ENCODE peak calls at places on chromosomes 3 and 15, in seven cellular contexts. E, D, S, I, P, R and M are unnamed samples.

GRCh38 chr15:101504373-101504772 is 14.9 kb upstream of the PCSK6 start:
- DNase-seq in P (no peak), D (no peak), E (no peak), R (no peak), I (no peak), S (no peak), M (no peak)

GRCh38 chr3:139173372-139174108 is 128.8 kb upstream of the PRR23C start:
- DNase-seq in P (no peak), S (no peak), R (no peak), I (peak), D (no peak), E (no peak), M (no peak)

GRCh38 chr15:42691308-42691707 is 45.6 kb downstream of the CDAN1 start:
- DNase-seq in R (no peak), I (no peak), P (no peak), D (no peak), E (no peak), S (peak), M (no peak)

GRCh38 chr15:80804970-80805495 is 25.9 kb downstream of the CEMIP start:
- DNase-seq in P (no peak), D (no peak), E (no peak), S (no peak), R (peak), I (no peak), M (no peak)

GRCh38 chr3:176650478-176650877 is 546.8 kb downstream of the TBL1XR1 start:
- DNase-seq in D (no peak), I (no peak), S (peak), E (no peak), P (no peak), R (no peak), M (no peak)

GRCh38 chr3:128167973-128168674 is 14.8 kb downstream of the EEFSEC start:
- DNase-seq in E (peak), D (no peak), I (no peak), P (no peak), R (peak), S (peak), M (no peak)

GRCh38 chr3:179606534-179607085 is 2.0 kb downstream of the NDUFB5 start:
- DNase-seq in S (peak), I (no peak), E (no peak), D (no peak), R (no peak), P (no peak), M (no peak)

GRCh38 chr15:64182859-64183258 is 20.0 kb upstream of the PPIB start:
- DNase-seq in R (no peak), D (no peak), I (no peak), S (no peak), P (no peak), E (no peak), M (no peak)

GRCh38 chr3:23421811-23422510 is 218.8 kb downstream of the UBE2E2 start:
- DNase-seq in I (no peak), E (no peak), S (no peak), D (no peak), P (no peak), R (no peak), M (no peak)

GRCh38 chr15:99427668-99428361 is 138.0 kb upstream of the MEF2A start:
- DNase-seq in P (no peak), D (no peak), S (no peak), R (no peak), E (no peak), I (no peak), M (no peak)

GRCh38 chr15:81297147-81297572 is 26.8 kb downstream of the STARD5 start:
- DNase-seq in D (no peak), I (no peak), S (no peak), E (no peak), P (peak), R (no peak), M (no peak)

GRCh38 chr3:123802007-123802630 is 82.0 kb downstream of the MYLK start:
- DNase-seq in D (no peak), I (no peak), E (no peak), P (no peak), R (no peak), S (no peak), M (no peak)

GRCh38 chr3:143306419-143306818 is 186.8 kb downstream of the CHST2 start:
- DNase-seq in R (no peak), D (no peak), S (no peak), E (no peak), P (no peak), I (no peak), M (no peak)

GRCh38 chr15:84865074-84865569 is 19.3 kb upstream of the SLC28A1 start:
- DNase-seq in I (no peak), S (no peak), E (no peak), P (no peak), D (no peak), R (no peak), M (no peak)

GRCh38 chr15:74784854-74785715 is 3.2 kb downstream of the CSK start:
- DNase-seq in S (no peak), E (no peak), D (no peak), I (no peak), P (no peak), R (no peak), M (no peak)

GRCh38 chr3:50338989-50339388 is 1.6 kb downstream of the RASSF1 start:
- DNase-seq in D (no peak), R (no peak), P (no peak), E (no peak), I (no peak), S (peak), M (no peak)

GRCh38 chr15:71278989-71279756 is 163.9 kb downstream of the THSD4 start:
- DNase-seq in R (peak), I (no peak), D (peak), S (peak), P (no peak), E (no peak), M (no peak)

GRCh38 chr15:46735115-46735514 is 982.2 kb upstream of the SEMA6D start:
- DNase-seq in I (peak), S (no peak), D (no peak), P (no peak), R (no peak), E (no peak), M (no peak)

GRCh38 chr15:67064607-67065530 is 533 bp upstream of the SMAD3 start:
- DNase-seq in I (no peak), E (no peak), R (peak), S (no peak), D (no peak), P (no peak), M (peak)

GRCh38 chr3:24342275-24342674 is 152.4 kb downstream of the THRB start:
- DNase-seq in D (no peak), I (no peak), P (no peak), R (no peak), S (no peak), E (no peak), M (no peak)

GRCh38 chr3:142577701-142578308 is 728 bp downstream of the ATR start:
- DNase-seq in P (no peak), I (no peak), D (no peak), R (no peak), E (no peak), S (no peak), M (no peak)

GRCh38 chr3:178588593-178588992 is 52.4 kb downstream of the KCNMB2 start:
- DNase-seq in P (no peak), R (no peak), I (no peak), S (no peak), E (no peak), D (no peak), M (no peak)

GRCh38 chr3:28250999-28251398 is 9.6 kb downstream of the CMC1 start:
- DNase-seq in I (no peak), D (no peak), P (no peak), R (no peak), E (no peak), S (peak), M (no peak)

GRCh38 chr3:60594025-60594424 is 657.2 kb downstream of the FHIT start:
- DNase-seq in R (no peak), S (no peak), P (no peak), D (no peak), E (no peak), I (no peak), M (no peak)

GRCh38 chr3:144942501-144943197 is 971.0 kb downstream of the DIPK2A start:
- DNase-seq in E (no peak), D (no peak), S (no peak), P (no peak), I (no peak), R (no peak), M (no peak)

GRCh38 chr15:75884041-75884440 is 19.6 kb upstream of the FBXO22 start:
- DNase-seq in P (no peak), R (no peak), S (no peak), D (no peak), I (no peak), E (no peak), M (no peak)

GRCh38 chr15:25783607-25784131 is 79.5 kb downstream of the ATP10A start:
- DNase-seq in D (peak), P (no peak), S (peak), I (no peak), E (no peak), R (no peak), M (peak)

GRCh38 chr3:197466586-197467399 is 89.0 kb downstream of the BDH1 start:
- DNase-seq in R (no peak), P (no peak), E (peak), S (peak), D (peak), I (no peak), M (no peak)

GRCh38 chr3:112671930-112672715 is 31.2 kb upstream of the CCDC80 start:
- DNase-seq in I (no peak), P (no peak), E (no peak), R (no peak), S (no peak), D (no peak), M (no peak)

GRCh38 chr3:24495334-24495994 is 814 bp upstream of the THRB start:
- DNase-seq in R (peak), P (peak), I (no peak), E (peak), D (peak), S (no peak), M (peak)

GRCh38 chr3:132654190-132654589 is 5.4 kb downstream of the ACAD11 start:
- DNase-seq in D (no peak), I (no peak), E (no peak), S (no peak), P (no peak), R (no peak), M (no peak)

GRCh38 chr3:59816312-59816711 is 766.5 kb upstream of the CFAP20DC start:
- DNase-seq in R (no peak), P (no peak), E (no peak), I (no peak), S (no peak), D (no peak), M (no peak)

GRCh38 chr15:70806992-70807712 is 43.8 kb upstream of the UACA start:
- DNase-seq in S (peak), E (no peak), D (no peak), P (no peak), I (no peak), R (no peak), M (no peak)

DNA sequence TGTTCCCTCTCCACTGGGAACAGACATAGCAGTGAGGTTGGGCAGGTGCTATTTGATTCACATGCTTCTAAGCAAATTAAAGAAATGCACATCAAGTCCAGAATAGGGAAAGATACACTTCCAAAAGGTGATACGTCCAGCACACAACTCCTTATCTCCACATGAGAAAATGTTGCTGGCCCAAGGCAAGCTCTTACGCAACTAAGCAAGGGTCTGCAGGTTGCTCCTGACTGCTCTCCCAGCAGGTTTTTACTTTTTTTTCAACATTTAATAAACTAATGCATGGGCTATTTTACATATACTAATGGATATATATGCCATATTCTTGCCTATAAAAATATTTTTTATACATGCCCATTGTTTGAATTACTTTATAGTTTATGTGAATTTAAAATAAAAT is 818.5 kb upstream of the ROBO1 start:
- DNase-seq in I (no peak), E (no peak), R (no peak), S (no peak), P (no peak), D (no peak), M (no peak)
- TF ChIP-seq MAX in I (no peak), E (no peak), R (no peak), S (no peak), P (no peak), D (no peak), M (no peak)

DNA sequence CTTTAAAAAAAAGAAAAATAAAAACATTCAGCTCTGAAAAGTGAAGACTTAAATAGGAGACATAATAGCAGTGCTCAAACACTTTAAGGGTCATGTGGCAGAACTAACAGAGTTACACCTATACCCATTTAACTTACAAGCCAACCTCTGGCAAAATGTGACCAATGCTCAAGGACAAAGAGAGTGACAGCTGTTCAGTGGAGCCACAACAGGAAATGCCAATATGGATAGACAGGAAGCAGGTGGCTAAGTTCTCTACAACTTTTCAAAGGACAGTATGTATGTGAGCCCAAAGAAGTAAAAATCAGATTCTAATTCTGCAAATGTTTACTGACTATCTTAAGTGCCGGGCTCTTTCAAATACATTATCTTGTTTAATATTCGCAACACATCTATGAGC is 3.4 kb downstream of the TMCC1 start:
- DNase-seq in E (no peak), S (peak), I (peak), R (peak), P (no peak), D (no peak), M (no peak)
- TF ChIP-seq MAX in E (no peak), S (peak), I (no peak), R (peak), P (no peak), D (no peak), M (no peak)

DNA sequence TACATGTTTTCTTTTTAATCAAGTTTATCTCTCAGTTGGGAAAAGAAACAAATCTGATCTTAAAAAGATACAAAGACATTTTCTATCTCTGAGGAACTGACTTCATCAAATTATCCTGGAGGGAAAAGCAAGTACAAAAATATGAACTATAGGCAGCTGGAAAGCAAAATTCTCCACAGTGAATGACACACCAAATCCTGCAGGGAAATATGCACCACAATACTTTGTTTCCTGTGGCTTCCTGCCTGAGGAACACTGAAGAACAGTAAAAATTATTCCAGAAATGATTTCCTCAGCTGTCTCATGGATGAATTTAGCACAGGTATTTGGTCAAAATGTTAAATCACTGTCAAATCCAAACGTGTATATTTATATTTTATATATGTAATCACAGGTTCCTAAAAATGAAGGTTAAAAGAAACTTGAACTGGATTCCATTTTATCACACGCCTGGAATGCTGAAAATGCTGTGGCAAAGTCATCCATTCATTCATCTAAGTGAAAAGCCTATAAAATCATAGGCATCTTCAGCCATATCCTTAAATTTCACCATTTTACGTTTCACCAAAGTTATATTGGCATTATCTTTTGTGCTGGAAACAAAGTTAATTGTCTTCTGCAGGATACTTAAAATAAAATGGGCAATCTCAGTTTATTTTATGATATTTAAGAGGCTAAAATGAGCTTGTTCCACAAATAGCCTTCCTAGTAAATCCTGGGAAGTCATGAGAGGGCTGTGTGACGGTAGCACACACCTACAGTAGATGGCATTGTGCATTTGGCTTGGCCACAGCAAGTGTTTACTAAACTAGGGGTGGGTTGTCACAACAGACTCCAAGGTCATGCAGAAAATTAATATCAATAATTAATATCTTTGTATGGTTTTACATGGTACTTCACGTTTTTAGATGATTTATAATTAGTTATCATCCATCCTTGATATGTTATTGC is 19.4 kb upstream of the TSC22D2 start:
- DNase-seq in I (no peak), S (no peak), D (no peak), R (no peak), E (no peak), P (no peak), M (no peak)
- TF ChIP-seq MAX in I (no peak), S (no peak), D (no peak), R (no peak), E (no peak), P (no peak), M (no peak)

GRCh38 chr15:77810180-77810579 is 177.5 kb upstream of the LINGO1 start:
- DNase-seq in E (no peak), I (no peak), R (no peak), P (no peak), D (no peak), S (no peak), M (no peak)
- TF ChIP-seq MAX in E (no peak), I (no peak), R (no peak), P (no peak), D (no peak), S (no peak), M (no peak)